ENCODE peak calls at places on chromosomes 11 and 22, in ten cellular contexts. W is Calu3; M is T follicular helper cell; Q is adrenal gland; K is COLO829; P is left ventricle myocardium superior; L is astrocyte of the spinal cord; H is stimulated activated CD4-positive, alpha-beta T cell treated with anti-CD3 and anti-CD28 coated beads, Interleukin-12 subunit alpha, Interleukin-12 subunit beta, amount 100 ng/mL, for 4 hours; X is AG20443; R is NCI-H1092 treated with DMSO at 0.1 percent for 48 hours. C is an unnamed sample.

GRCh38 chr22:38036392-38037062 is 20.7 kb upstream of the PICK1 start:
- DNase-seq in W (no peak), M (no peak), Q (no peak), K (no peak), P (no peak), L (no peak), H (no peak), X (no peak), R (no peak), C (no peak)

GRCh38 chr11:75867778-75868374 is 52.9 kb downstream of the UVRAG start:
- DNase-seq in W (peak; percentile 48), M (peak; percentile 18), Q (peak; percentile 45), K (peak; percentile 48), P (no peak), L (peak; percentile 60), H (peak; percentile 21), X (peak; percentile 63), R (peak; percentile 56), C (peak; percentile 29)

GRCh38 chr22:45837507-45837906 is 139.5 kb downstream of the WNT7B start:
- DNase-seq in W (no peak), M (no peak), Q (no peak), K (no peak), P (no peak), L (no peak), H (no peak), X (no peak), R (no peak), C (no peak)

GRCh38 chr11:10728779-10729472 is 22.1 kb upstream of the CTR9 start:
- DNase-seq in W (no peak), M (no peak), Q (no peak), K (no peak), P (no peak), L (no peak), H (no peak), X (peak; percentile 27), R (no peak), C (no peak)

GRCh38 chr22:22935546-22936157 is 48.0 kb downstream of the IGLL5 start:
- DNase-seq in W (no peak), M (no peak), Q (no peak), K (no peak), P (peak; percentile 19), L (no peak), H (no peak), X (no peak), R (no peak), C (no peak)

GRCh38 chr11:132981146-132981956 is 551.0 kb downstream of the OPCML start:
- DNase-seq in W (no peak), M (no peak), Q (no peak), K (no peak), P (no peak), L (no peak), H (no peak), X (no peak), R (no peak), C (no peak)

GRCh38 chr11:107006076-107006833 is 12.0 kb downstream of the GUCY1A2 start:
- DNase-seq in W (no peak), M (no peak), Q (no peak), K (peak; percentile 13), P (no peak), L (peak; percentile 32), H (no peak), X (no peak), R (no peak), C (no peak)

GRCh38 chr22:17501679-17502285 is 61.5 kb upstream of the SLC25A18 start:
- DNase-seq in W (peak; percentile 56), M (peak; percentile 14), Q (peak; percentile 45), K (peak; percentile 77), P (no peak), L (peak; percentile 73), H (no peak), X (peak; percentile 67), R (peak; percentile 62), C (peak; percentile 63)

GRCh38 chr22:25630446-25630845 is 66.0 kb downstream of the GRK3 start:
- DNase-seq in W (no peak), M (no peak), Q (no peak), K (no peak), P (no peak), L (peak; percentile 5), H (no peak), X (peak; percentile 31), R (no peak), C (no peak)

GRCh38 chr22:24994070-24994763 is 41.7 kb downstream of the KIAA1671 start:
- DNase-seq in W (peak; percentile 74), M (no peak), Q (no peak), K (no peak), P (no peak), L (peak; percentile 46), H (no peak), X (peak; percentile 87), R (no peak), C (no peak)

GRCh38 chr22:49597428-49598039 is 230.1 kb downstream of the BRD1 start:
- DNase-seq in W (no peak), M (no peak), Q (no peak), K (no peak), P (no peak), L (no peak), H (no peak), X (no peak), R (no peak), C (no peak)